ENCODE peak calls at places on chromosomes 16 and 17, in six cellular contexts. V, P, K, O, Z and E are unnamed samples.

GRCh38 chr16:84334058-84334457 is 34.3 kb upstream of the ATP2C2 start:
- DNase-seq in V (no peak), P (no peak), K (peak), O (no peak), Z (no peak), E (no peak)

GRCh38 chr16:59604331-59604730 is 870.2 kb upstream of the GOT2 start:
- DNase-seq in V (peak), P (no peak), K (no peak), O (no peak), Z (no peak), E (no peak)

GRCh38 chr17:80881321-80881720 is 110.3 kb upstream of the CHMP6 start:
- DNase-seq in V (no peak), P (no peak), K (no peak), O (no peak), Z (no peak), E (peak)

GRCh38 chr17:81400154-81400938 is 5.1 kb downstream of the BAHCC1 start:
- DNase-seq in V (peak), P (peak), K (no peak), O (peak), Z (no peak), E (no peak)

GRCh38 chr16:77434022-77434364 is 841 bp downstream of the ADAMTS18 start:
- DNase-seq in V (no peak), P (no peak), K (no peak), O (no peak), Z (no peak), E (no peak)

GRCh38 chr16:85697441-85697840 is 8.7 kb upstream of the GINS2 start:
- DNase-seq in V (no peak), P (no peak), K (no peak), O (no peak), Z (no peak), E (no peak)

GRCh38 chr17:78381601-78382168 is 3.2 kb downstream of the PGS1 start:
- DNase-seq in V (no peak), P (no peak), K (no peak), O (no peak), Z (no peak), E (no peak)

GRCh38 chr16:84186685-84187437 is at the start of gene TAF1C:
- DNase-seq in V (peak), P (peak), K (peak), O (peak), Z (peak), E (peak)

GRCh38 chr16:50680907-50681885 is at the start of gene SNX20:
- DNase-seq in V (no peak), P (peak), K (peak), O (no peak), Z (no peak), E (no peak)

GRCh38 chr17:19713901-19714361 is 2.5 kb downstream of the SLC47A2 start:
- DNase-seq in V (no peak), P (no peak), K (no peak), O (no peak), Z (no peak), E (no peak)

DNA sequence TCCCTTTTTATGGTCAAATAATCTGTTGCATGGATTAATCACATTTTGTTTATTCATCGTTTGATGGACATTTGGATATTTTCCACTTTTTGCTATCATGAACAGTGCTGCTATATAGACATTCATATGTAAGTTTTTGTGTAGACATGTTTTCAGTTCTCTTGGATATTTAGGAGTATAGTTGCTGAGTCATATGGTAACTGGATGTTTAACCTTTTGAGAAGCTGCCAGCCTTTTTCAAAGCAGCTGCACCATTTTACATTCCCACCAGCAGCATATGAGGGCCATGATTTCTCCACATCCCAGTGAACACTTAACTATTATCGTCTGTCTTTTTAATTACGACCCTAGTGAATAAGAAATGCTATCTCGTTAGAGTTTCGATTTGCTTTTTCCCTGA is 10.0 kb downstream of the DNAJA3 start:
- DNase-seq in V (peak), P (no peak), K (no peak), O (no peak), Z (no peak), E (no peak)
- H3K4me3 ChIP-seq in V (no peak), P (no peak), K (no peak), O (no peak), Z (no peak), E (no peak)

GRCh38 chr16:89910717-89911354 is 7.8 kb upstream of the MC1R start:
- DNase-seq in V (no peak), P (no peak), K (no peak), O (no peak), Z (no peak), E (no peak)

GRCh38 chr16:89912143-89912542 is 6.5 kb upstream of the MC1R start:
- DNase-seq in V (no peak), P (no peak), K (no peak), O (no peak), Z (no peak), E (no peak)

GRCh38 chr16:89911375-89911774 is 7.3 kb upstream of the MC1R start:
- DNase-seq in V (no peak), P (no peak), K (no peak), O (no peak), Z (no peak), E (no peak)

GRCh38 chr16:89913408-89914387 is 5.0 kb upstream of the MC1R start:
- DNase-seq in V (no peak), P (no peak), K (no peak), O (no peak), Z (no peak), E (no peak)

DNA sequence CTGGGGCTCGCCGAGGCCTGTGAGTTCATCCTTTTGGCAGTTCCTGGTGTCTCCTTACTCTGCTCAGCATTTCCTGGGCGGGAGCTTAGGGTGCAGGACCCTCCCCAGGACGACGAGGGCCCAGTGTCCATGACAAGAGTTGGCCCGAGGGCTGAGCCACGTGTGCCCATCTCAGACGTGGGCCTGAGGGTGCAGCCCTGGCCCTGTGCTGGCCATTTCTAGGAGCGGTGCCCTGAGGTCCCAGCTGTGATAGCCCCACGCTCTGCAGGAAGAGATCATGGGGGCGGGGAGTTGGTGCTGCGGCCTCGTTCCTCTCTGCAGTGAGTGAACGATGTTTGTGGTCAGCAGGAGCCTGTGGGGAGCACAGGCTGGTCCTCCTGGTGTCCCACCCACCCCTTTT is 6.0 kb upstream of the MC1R start:
- DNase-seq in V (no peak), P (no peak), K (no peak), O (no peak), Z (no peak), E (no peak)
- H3K27ac ChIP-seq in V (no peak), P (no peak), K (no peak), O (no peak), Z (no peak), E (no peak)

GRCh38 chr16:4694664-4695451 is 1.5 kb downstream of the NUDT16L1 start:
- DNase-seq in V (peak), P (peak), K (no peak), O (no peak), Z (no peak), E (peak)
- TF ChIP-seq CTCF in V (no peak), P (peak), K (no peak), O (no peak), Z (no peak), E (no peak)

DNA sequence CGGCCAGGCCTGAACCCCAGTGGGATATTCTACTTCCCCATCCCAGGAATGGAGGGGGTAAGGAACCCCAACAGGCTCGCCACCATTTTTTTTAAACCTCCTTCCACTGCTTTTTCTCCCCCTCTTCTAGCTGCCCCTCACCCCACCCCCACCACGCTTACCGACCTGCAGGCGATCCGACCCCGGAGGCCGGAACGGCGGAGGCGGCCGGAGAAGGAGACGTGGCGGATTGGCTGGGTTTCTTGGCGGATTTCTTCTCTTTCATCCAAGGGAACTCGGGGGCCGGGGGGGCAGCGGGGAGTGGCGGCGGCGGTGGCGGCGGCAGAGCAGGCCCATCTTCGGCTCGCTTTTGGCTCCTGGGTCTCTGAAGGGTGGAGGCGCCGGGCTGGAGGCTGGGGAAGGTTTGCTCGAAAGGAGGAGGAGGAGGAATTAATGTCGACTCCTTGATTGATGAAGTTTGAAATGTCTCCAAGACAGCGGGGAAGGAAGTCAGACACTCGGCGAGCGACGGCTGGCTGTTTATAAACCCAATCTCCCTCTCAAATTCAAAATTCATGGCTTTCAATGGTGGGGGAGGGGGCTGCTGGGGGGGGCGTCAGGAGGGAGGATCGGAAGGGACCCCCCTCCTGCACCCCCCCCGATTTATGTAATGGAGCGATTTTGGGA is 420 bp downstream of the HOXB2 start:
- DNase-seq in V (peak), P (peak), K (peak), O (no peak), Z (peak), E (no peak)
- H3K4me3 ChIP-seq in V (peak), P (peak), K (peak), O (no peak), Z (peak), E (no peak)

GRCh38 chr17:61160789-61161440 is 238.7 kb upstream of the TBX2 start:
- DNase-seq in V (no peak), P (no peak), K (no peak), O (no peak), Z (no peak), E (no peak)

GRCh38 chr17:61159415-61159814 is 240.2 kb upstream of the TBX2 start:
- DNase-seq in V (no peak), P (no peak), K (no peak), O (no peak), Z (no peak), E (no peak)

GRCh38 chr17:61155590-61156181 is 244.0 kb upstream of the TBX2 start:
- DNase-seq in V (no peak), P (no peak), K (no peak), O (no peak), Z (no peak), E (no peak)

GRCh38 chr17:61158372-61158771 is 241.3 kb upstream of the TBX2 start:
- DNase-seq in V (no peak), P (no peak), K (no peak), O (no peak), Z (no peak), E (no peak)

DNA sequence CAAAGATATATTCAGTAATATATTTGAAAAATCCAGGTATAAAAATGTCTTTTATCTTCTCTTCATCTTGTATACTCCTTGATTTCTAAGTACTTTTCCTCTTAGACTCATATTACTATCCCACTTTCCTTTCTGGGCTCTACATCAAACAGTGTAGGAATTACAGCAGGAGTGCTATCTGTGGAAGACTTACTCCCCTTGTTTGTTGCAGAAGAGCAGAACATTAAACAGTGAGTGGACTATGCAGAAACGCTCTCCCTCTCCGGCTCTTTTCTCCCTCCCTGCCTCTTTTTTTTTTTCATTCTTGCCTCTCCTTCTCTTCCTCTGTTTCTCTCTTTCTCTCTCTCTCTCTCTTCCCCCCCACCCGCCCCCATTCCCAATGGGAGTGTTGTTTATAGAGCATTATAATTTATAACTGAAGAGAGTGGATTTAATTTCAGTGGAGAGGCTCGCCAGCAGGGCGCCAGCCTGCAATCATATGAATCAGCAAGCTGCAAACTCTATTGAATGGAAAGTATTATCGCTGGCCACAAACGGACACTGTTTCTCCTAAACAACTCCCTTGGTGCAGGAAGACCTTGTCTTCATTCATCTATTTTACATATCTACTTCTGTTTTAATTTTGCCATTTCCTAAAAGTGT is 242.3 kb upstream of the TBX2 start:
- DNase-seq in V (peak), P (no peak), K (no peak), O (peak), Z (no peak), E (peak)
- H3K27ac ChIP-seq in V (no peak), P (peak), K (no peak), O (peak), Z (no peak), E (no peak)

GRCh38 chr17:35171834-35172233 is 22.4 kb downstream of the SLC35G3 start:
- DNase-seq in V (no peak), P (no peak), K (no peak), O (no peak), Z (no peak), E (no peak)
- TF ChIP-seq CTCF in V (no peak), P (no peak), K (no peak), O (no peak), Z (no peak), E (no peak)